ENCODE peak calls at places on chromosomes 4 and X, in six cellular contexts. C, N, F, B, H and V are unnamed samples.

GRCh38 chr4:128153795-128154194 is 92.7 kb downstream of the LARP1B start:
- DNase-seq in C (no peak), N (no peak), F (no peak), B (no peak), H (no peak), V (no peak)

GRCh38 chr4:81712714-81713113 is 241.0 kb upstream of the RASGEF1B start:
- DNase-seq in C (no peak), N (no peak), F (no peak), B (no peak), H (no peak), V (no peak)

GRCh38 chr4:153241295-153241694 is 37.1 kb downstream of the TRIM2 start:
- DNase-seq in C (no peak), N (no peak), F (no peak), B (no peak), H (no peak), V (no peak)

GRCh38 chr4:139229534-139230039 is 50.4 kb downstream of the MGARP start:
- DNase-seq in C (no peak), N (peak), F (no peak), B (no peak), H (peak), V (no peak)

GRCh38 chrX:102968216-102968615 is 31.1 kb downstream of the RAB40AL start:
- DNase-seq in C (no peak), N (no peak), F (no peak), B (no peak), H (no peak), V (no peak)

GRCh38 chrX:148658115-148658725 is 157.8 kb downstream of the AFF2 start:
- DNase-seq in C (no peak), N (no peak), F (no peak), B (no peak), H (no peak), V (no peak)

GRCh38 chrX:108216405-108216804 is 124.8 kb downstream of the ATG4A start:
- DNase-seq in C (no peak), N (no peak), F (no peak), B (no peak), H (no peak), V (no peak)

GRCh38 chr4:10077101-10077491 is 39.5 kb downstream of the WDR1 start:
- DNase-seq in C (no peak), N (no peak), F (no peak), B (peak), H (no peak), V (no peak)

GRCh38 chrX:43813898-43814297 is 68.4 kb downstream of the MAOB start:
- DNase-seq in C (peak), N (no peak), F (no peak), B (no peak), H (no peak), V (no peak)

GRCh38 chrX:38891641-38892413 is 90.6 kb downstream of the MID1IP1 start:
- DNase-seq in C (no peak), N (no peak), F (no peak), B (no peak), H (peak), V (no peak)

GRCh38 chr4:142663828-142664227 is 182.3 kb downstream of the INPP4B start:
- DNase-seq in C (no peak), N (no peak), F (no peak), B (no peak), H (peak), V (no peak)

GRCh38 chr4:63348735-63349673 is 1060.2 kb downstream of the TECRL start:
- DNase-seq in C (no peak), N (no peak), F (no peak), B (no peak), H (no peak), V (peak)

GRCh38 chr4:37595875-37596402 is 90.2 kb downstream of the RELL1 start:
- DNase-seq in C (no peak), N (no peak), F (no peak), B (no peak), H (no peak), V (no peak)

GRCh38 chr4:131644619-131645018 is 1504.5 kb upstream of the PCDH10 start:
- DNase-seq in C (peak), N (peak), F (no peak), B (no peak), H (no peak), V (no peak)

GRCh38 chrX:136437774-136438173 is 50.0 kb upstream of the BRS3 start:
- DNase-seq in C (no peak), N (peak), F (no peak), B (no peak), H (no peak), V (no peak)

GRCh38 chr4:98555798-98556445 is 102.5 kb downstream of the TSPAN5 start:
- DNase-seq in C (no peak), N (no peak), F (no peak), B (no peak), H (no peak), V (no peak)

GRCh38 chr4:159107203-159107921 is 4.5 kb downstream of the RAPGEF2 start:
- DNase-seq in C (no peak), N (no peak), F (no peak), B (no peak), H (no peak), V (no peak)

GRCh38 chr4:70603856-70604255 is 11.8 kb downstream of the AMBN start:
- DNase-seq in C (no peak), N (no peak), F (no peak), B (no peak), H (peak), V (no peak)

GRCh38 chrX:132490086-132490419 is 1.2 kb upstream of the MBNL3 start:
- DNase-seq in C (no peak), N (no peak), F (no peak), B (no peak), H (no peak), V (no peak)

GRCh38 chrX:27915617-27916016 is 65.6 kb downstream of the DCAF8L1 start:
- DNase-seq in C (no peak), N (peak), F (no peak), B (no peak), H (peak), V (no peak)

GRCh38 chrX:119570351-119570835 is 4.0 kb upstream of the UBE2A start:
- DNase-seq in C (no peak), N (no peak), F (no peak), B (no peak), H (no peak), V (no peak)

GRCh38 chrX:119579414-119579813 is 5.1 kb downstream of the UBE2A start:
- DNase-seq in C (no peak), N (no peak), F (no peak), B (no peak), H (no peak), V (no peak)

GRCh38 chrX:119573222-119573621 is 1.1 kb upstream of the UBE2A start:
- DNase-seq in C (no peak), N (no peak), F (no peak), B (no peak), H (no peak), V (no peak)

GRCh38 chrX:119573840-119574393 is 446 bp upstream of the UBE2A start:
- DNase-seq in C (no peak), N (peak), F (no peak), B (peak), H (peak), V (no peak)

GRCh38 chrX:119574394-119575266 is at the start of gene UBE2A:
- DNase-seq in C (peak), N (peak), F (peak), B (peak), H (peak), V (peak)
- TF ChIP-seq CTCF in C (no peak), N (peak), F (no peak), B (peak), H (peak), V (peak)

GRCh38 chrX:154715825-154716224 is 35.1 kb downstream of the GAB3 start:
- DNase-seq in C (no peak), N (no peak), F (no peak), B (no peak), H (no peak), V (no peak)
- TF ChIP-seq CTCF in C (no peak), N (no peak), F (no peak), B (no peak), H (no peak), V (no peak)

GRCh38 chrX:15929231-15929630 is 74.6 kb upstream of the AP1S2 start:
- DNase-seq in C (no peak), N (no peak), F (no peak), B (no peak), H (no peak), V (no peak)

GRCh38 chrX:15926622-15927021 is 72.0 kb upstream of the AP1S2 start:
- DNase-seq in C (no peak), N (no peak), F (no peak), B (no peak), H (no peak), V (no peak)

GRCh38 chrX:15931362-15931761 is 76.7 kb upstream of the AP1S2 start:
- DNase-seq in C (no peak), N (no peak), F (no peak), B (no peak), H (no peak), V (no peak)

DNA sequence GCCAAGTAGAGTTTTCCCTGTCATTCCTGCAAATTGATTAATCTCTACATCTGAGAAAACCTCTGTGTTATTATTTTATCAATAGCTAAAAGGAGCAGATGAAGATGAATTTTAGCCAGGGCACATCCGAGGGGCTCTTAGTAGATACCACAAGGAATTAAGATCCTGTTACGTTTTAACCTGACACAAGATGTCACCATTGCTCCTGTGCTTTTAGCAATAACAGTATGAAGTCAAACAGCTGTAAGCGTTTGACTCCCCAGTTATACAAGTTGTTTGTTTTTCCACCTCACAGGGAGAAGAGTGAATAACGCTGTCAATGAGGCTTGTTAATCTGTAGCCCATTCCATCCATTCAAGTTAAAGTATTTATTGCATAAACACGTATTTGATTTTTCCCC is 76.0 kb upstream of the AP1S2 start:
- DNase-seq in C (no peak), N (no peak), F (no peak), B (no peak), H (no peak), V (no peak)
- TF ChIP-seq CTCF in C (no peak), N (peak), F (no peak), B (no peak), H (peak), V (peak)

DNA sequence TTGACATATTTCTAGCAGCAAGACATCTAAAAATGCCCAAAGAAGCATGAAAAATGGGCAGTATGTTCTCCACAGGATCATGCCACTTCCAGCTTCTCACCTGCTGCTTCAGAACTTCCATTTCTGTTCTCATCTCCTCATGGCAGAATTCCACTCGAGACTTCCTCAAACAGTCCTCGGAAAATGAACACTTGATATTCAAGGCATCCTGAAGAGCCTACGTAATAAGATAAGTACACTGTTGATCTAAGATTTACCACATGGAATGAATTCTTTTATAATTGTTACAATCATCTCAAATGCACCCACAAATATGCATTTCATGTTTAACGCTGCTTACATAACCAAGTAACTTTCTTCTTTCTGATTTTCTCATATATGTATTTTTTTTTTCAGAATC is 14.1 kb downstream of the TNIP3 start:
- DNase-seq in C (no peak), N (no peak), F (no peak), B (no peak), H (no peak), V (no peak)
- TF ChIP-seq CTCF in C (no peak), N (no peak), F (no peak), B (no peak), H (no peak), V (no peak)

DNA sequence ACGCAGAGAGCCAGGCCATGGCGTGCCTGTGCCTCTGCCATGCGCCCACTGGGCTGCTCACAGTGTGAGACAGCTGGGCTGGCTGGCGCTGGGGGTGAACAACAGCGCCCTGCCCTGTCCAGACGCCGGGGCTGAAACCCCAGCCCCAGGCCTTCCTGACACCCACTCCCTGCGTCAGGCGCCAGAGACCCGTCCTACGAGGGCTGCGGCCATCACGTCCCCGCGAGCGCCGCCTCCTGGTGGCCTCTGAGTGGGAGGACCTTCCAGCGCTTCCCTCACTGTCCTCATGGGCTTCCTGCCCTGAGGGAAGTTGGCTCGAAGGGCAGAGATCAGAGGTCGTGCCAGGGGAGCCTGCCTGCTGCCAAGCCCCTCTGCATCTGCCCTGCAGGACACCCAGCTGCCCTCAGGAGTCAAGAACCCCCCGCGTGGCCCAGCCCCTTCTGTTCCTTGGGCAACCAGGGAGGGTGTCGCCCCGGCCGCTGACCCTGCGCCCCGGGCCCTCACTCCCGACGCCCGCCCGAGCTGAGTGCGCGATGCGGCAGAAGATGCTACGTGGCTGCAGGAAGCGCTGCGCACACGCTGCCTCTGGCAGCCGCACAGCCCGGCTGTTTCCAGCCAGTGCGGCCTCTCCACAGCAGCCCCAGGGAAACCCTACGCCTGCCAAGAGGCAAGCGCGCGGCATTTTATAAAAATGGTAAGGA is 16.2 kb downstream of the NELFA start:
- DNase-seq in C (peak), N (no peak), F (no peak), B (no peak), H (no peak), V (no peak)
- TF ChIP-seq CTCF in C (peak), N (no peak), F (no peak), B (no peak), H (no peak), V (peak)